ENCODE peak calls at places on chromosomes 3 and 15, in ten cellular contexts. K is IMR-90, G is body of pancreas, I is esophagus muscularis mucosa, B is heart left ventricle, D is A549, C is H1, S is breast epithelium, A is vagina, O is HCT116. H is an unnamed sample.

GRCh38 chr15:39549912-39550311 is 31.0 kb upstream of the THBS1 start:
- DNase-seq in K (no peak), G (no peak), I (peak; percentile 91), B (no peak), D (no peak), C (no peak), S (no peak), A (no peak), O (no peak), H (no peak)

GRCh38 chr3:170740726-170741591 is 129.0 kb downstream of the RPL22L1 start:
- DNase-seq in K (peak; percentile 72), G (peak; percentile 26), I (no peak), B (no peak), D (peak; percentile 28), C (no peak), S (peak; percentile 60), A (no peak), O (no peak), H (peak; percentile 72)

GRCh38 chr3:132623646-132624045 is 26.6 kb downstream of the ACKR4 start:
- DNase-seq in K (no peak), G (no peak), I (no peak), B (no peak), D (no peak), C (no peak), S (no peak), A (no peak), O (no peak), H (no peak)

GRCh38 chr15:47376190-47376589 is 341.1 kb upstream of the SEMA6D start:
- DNase-seq in K (no peak), G (no peak), I (no peak), B (no peak), D (no peak), C (no peak), S (no peak), A (no peak), O (no peak), H (no peak)

GRCh38 chr3:169545606-169546005 is 117.9 kb downstream of the MECOM start:
- DNase-seq in K (no peak), G (no peak), I (no peak), B (no peak), D (no peak), C (no peak), S (no peak), A (no peak), O (no peak), H (no peak)

GRCh38 chr15:96699871-96700401 is 369.4 kb downstream of the NR2F2 start:
- DNase-seq in K (no peak), G (no peak), I (no peak), B (no peak), D (no peak), C (peak; percentile 58), S (no peak), A (no peak), O (no peak), H (no peak)

GRCh38 chr3:138908815-138909214 is 38.1 kb downstream of the FOXL2 start:
- DNase-seq in K (no peak), G (no peak), I (no peak), B (no peak), D (no peak), C (no peak), S (no peak), A (no peak), O (no peak), H (no peak)

GRCh38 chr15:80509800-80510199 is 105.6 kb downstream of the ARNT2 start:
- DNase-seq in K (no peak), G (no peak), I (peak; percentile 45), B (no peak), D (no peak), C (no peak), S (no peak), A (peak; percentile 61), O (no peak), H (no peak)

GRCh38 chr15:72902929-72903260 is 119.3 kb upstream of the ADPGK start:
- DNase-seq in K (no peak), G (no peak), I (no peak), B (no peak), D (no peak), C (no peak), S (no peak), A (no peak), O (no peak), H (no peak)

GRCh38 chr3:9749333-9749662 is 454 bp upstream of the OGG1 start:
- DNase-seq in K (no peak), G (no peak), I (no peak), B (no peak), D (peak; percentile 26), C (no peak), S (no peak), A (no peak), O (no peak), H (no peak)

GRCh38 chr3:14370719-14371572 is 31.5 kb upstream of the SLC6A6 start:
- DNase-seq in K (no peak), G (no peak), I (no peak), B (no peak), D (no peak), C (no peak), S (no peak), A (no peak), O (no peak), H (no peak)

GRCh38 chr3:140629351-140630137 is 48.3 kb upstream of the TRIM42 start:
- DNase-seq in K (peak; percentile 35), G (no peak), I (no peak), B (no peak), D (no peak), C (no peak), S (no peak), A (no peak), O (no peak), H (no peak)

GRCh38 chr3:136787226-136787793 is 31.6 kb upstream of the SLC35G2 start:
- DNase-seq in K (peak; percentile 45), G (peak; percentile 51), I (no peak), B (no peak), D (no peak), C (no peak), S (no peak), A (no peak), O (no peak), H (no peak)

GRCh38 chr3:146134348-146135117 is 26.5 kb downstream of the PLOD2 start:
- DNase-seq in K (peak; percentile 20), G (no peak), I (no peak), B (no peak), D (no peak), C (peak; percentile 10), S (no peak), A (no peak), O (no peak), H (no peak)

GRCh38 chr3:40309925-40310635 is 573 bp downstream of the EIF1B start:
- DNase-seq in K (peak; percentile 41), G (peak; percentile 46), I (no peak), B (peak; percentile 71), D (no peak), C (no peak), S (peak; percentile 53), A (no peak), O (no peak), H (peak; percentile 48)

GRCh38 chr3:108602249-108602934 is 12.9 kb downstream of the DZIP3 start:
- DNase-seq in K (no peak), G (peak; percentile 15), I (no peak), B (no peak), D (no peak), C (no peak), S (no peak), A (no peak), O (no peak), H (no peak)

GRCh38 chr3:185767324-185767688 is 57.5 kb downstream of the IGF2BP2 start:
- DNase-seq in K (no peak), G (no peak), I (no peak), B (no peak), D (no peak), C (no peak), S (no peak), A (no peak), O (no peak), H (no peak)
- TF ChIP-seq POLR2A in K (no peak), G (no peak), I (no peak), B (no peak), D (no peak), C (no peak), S (no peak), A (no peak), O (no peak), H (no peak)

DNA sequence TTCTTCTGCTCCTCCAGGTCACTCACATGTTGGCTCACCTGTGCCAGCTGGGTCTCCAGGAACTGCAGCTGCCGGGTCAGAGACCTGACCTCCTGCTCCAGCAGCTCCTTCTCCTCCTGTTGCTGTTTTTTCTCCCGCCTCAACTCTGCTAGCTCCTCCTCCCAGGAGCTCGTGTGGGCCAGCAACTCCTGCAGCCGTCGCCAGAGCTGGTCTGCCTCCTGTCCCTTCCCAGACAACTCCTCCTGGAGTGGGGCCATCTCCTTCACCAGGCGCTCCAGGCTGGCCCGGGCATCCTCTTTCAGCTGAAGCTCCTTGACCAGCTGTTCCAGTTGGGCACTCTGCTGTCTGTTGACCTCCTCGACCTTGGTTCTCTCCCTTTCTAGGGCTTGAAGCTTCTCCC is 24.5 kb downstream of the CXCR6 start:
- DNase-seq in K (no peak), G (no peak), I (no peak), B (no peak), D (no peak), C (no peak), S (no peak), A (no peak), O (no peak), H (no peak)
- H3K27ac ChIP-seq in K (no peak overlapping the region), G (no peak overlapping the region), I (no peak overlapping the region), B (no peak overlapping the region), D (no peak overlapping the region), C (no peak overlapping the region), S (peak overlapping the region; percentile 44), A (peak overlapping the region; percentile 27), O (no peak overlapping the region), H (peak overlapping the region; percentile 88)

DNA sequence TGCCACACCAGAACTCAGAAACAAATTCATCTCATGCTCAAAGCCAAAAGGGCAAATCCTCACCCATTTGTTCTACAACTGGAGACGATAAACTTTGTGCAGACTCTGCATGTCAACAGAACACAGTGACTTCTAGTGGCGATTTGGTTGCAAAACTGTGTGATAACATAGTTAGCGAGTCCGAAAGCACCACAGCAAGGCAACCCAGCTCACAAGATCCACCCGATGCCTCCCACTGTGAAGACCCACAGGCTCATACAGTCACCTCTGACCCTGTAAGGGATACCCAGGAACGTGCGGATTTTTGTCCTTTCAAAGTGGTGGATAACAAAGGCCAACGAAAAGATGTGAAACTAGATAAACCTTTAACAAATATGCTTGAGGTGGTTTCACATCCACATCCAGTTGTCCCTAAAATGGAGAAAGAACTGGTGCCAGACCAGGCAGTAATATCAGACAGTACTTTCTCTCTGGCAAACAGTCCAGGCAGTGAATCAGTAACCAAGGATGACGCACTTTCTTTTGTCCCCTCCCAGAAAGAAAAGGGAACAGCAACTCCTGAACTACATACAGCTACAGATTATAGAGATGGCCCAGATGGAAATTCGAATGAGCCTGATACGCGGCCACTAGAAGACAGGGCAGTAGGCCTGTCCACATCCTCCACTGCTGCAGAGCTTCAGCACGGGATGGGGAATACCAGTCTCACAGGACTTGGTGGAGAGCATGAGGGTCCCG is 199.7 kb downstream of the AKAP13 start:
- DNase-seq in K (no peak), G (peak; percentile 71), I (no peak), B (no peak), D (peak; percentile 79), C (no peak), S (no peak), A (no peak), O (no peak), H (peak; percentile 32)
- TF ChIP-seq POLR2A in K (no peak), G (peak; percentile 93), I (no peak), B (peak; percentile 66), D (no peak), C (no peak), S (no peak), A (no peak), O (no peak), H (no peak)

GRCh38 chr3:64760258-64760657 is 72.5 kb upstream of the ADAMTS9 start:
- DNase-seq in K (no peak), G (no peak), I (no peak), B (no peak), D (no peak), C (no peak), S (no peak), A (no peak), O (no peak), H (no peak)
- H3K27ac ChIP-seq in K (no peak overlapping the region), G (no peak overlapping the region), I (peak overlapping the region; percentile 75), B (peak overlapping the region; percentile 41), D (no peak overlapping the region), C (no peak overlapping the region), S (no peak overlapping the region), A (no peak overlapping the region), O (no peak overlapping the region), H (no peak overlapping the region)